ENCODE peak calls at places on chromosome 22, in four cellular contexts. M is GM23338, B is spleen, F is cardiac muscle cell. W is an unnamed sample. For H3K4me1, the result is how much of the 10 kb centered on the place peaks cover.

GRCh38 chr22:49066619-49067018 is 761.1 kb downstream of the BRD1 start:
- DNase-seq in M (no peak), B (no peak), F (no peak), W (no peak)

GRCh38 chr22:49203091-49203862 is 624.4 kb downstream of the BRD1 start:
- DNase-seq in M (no peak), B (peak), F (no peak), W (no peak)

GRCh38 chr22:26681395-26681821 is 24.0 kb downstream of the MIAT start:
- DNase-seq in M (peak), B (peak), F (peak), W (no peak)

GRCh38 chr22:24442352-24442744 is 14.9 kb downstream of the ADORA2A start:
- DNase-seq in M (no peak), B (no peak), F (no peak), W (no peak)

GRCh38 chr22:27317156-27317555 is 484.4 kb downstream of the MN1 start:
- DNase-seq in M (peak), B (no peak), F (peak), W (no peak)

GRCh38 chr22:26887456-26887855 is 230.1 kb downstream of the MIAT start:
- DNase-seq in M (peak), B (no peak), F (peak), W (peak)

GRCh38 chr22:42683599-42684283 is 34.5 kb upstream of the CYB5R3 start:
- DNase-seq in M (no peak), B (no peak), F (peak), W (no peak)

GRCh38 chr22:32413715-32414114 is 1.7 kb upstream of the RTCB start:
- DNase-seq in M (peak), B (no peak), F (peak), W (no peak)

GRCh38 chr22:38860291-38861169 is 11.5 kb downstream of the CBX6 start:
- DNase-seq in M (peak), B (no peak), F (no peak), W (no peak)

GRCh38 chr22:38467438-38467903 is 425 bp upstream of the KDELR3 start:
- DNase-seq in M (peak), B (peak), F (no peak), W (no peak)

GRCh38 chr22:32801436-32802290 is at the start of gene TIMP3:
- DNase-seq in M (peak), B (peak), F (peak), W (peak)

GRCh38 chr22:44116755-44117684 is 63.7 kb upstream of the PARVG start:
- DNase-seq in M (no peak), B (peak), F (no peak), W (no peak)

GRCh38 chr22:40040927-40041326 is 46.2 kb downstream of the FAM83F start:
- DNase-seq in M (no peak), B (no peak), F (peak), W (no peak)

GRCh38 chr22:28171135-28171534 is 252.1 kb upstream of the PITPNB start:
- DNase-seq in M (no peak), B (no peak), F (peak), W (no peak)

GRCh38 chr22:44809456-44809855 is 57.1 kb downstream of the ARHGAP8 start:
- DNase-seq in M (no peak), B (peak), F (no peak), W (no peak)

GRCh38 chr22:43980579-43980978 is 25.3 kb downstream of the SAMM50 start:
- DNase-seq in M (no peak), B (no peak), F (no peak), W (no peak)

GRCh38 chr22:44304354-44304753 is 8.4 kb downstream of the SHISAL1 start:
- DNase-seq in M (no peak), B (no peak), F (peak), W (no peak)

GRCh38 chr22:33806191-33806590 is 114.1 kb downstream of the LARGE1 start:
- DNase-seq in M (no peak), B (no peak), F (no peak), W (no peak)

GRCh38 chr22:22902247-22902962 is 14.8 kb downstream of the IGLL5 start:
- DNase-seq in M (no peak), B (peak), F (no peak), W (no peak)

GRCh38 chr22:36442506-36443197 is 38.8 kb downstream of the TXN2 start:
- DNase-seq in M (no peak), B (no peak), F (no peak), W (no peak)

GRCh38 chr22:28917747-28918543 is 34.6 kb downstream of the ZNRF3 start:
- DNase-seq in M (peak), B (no peak), F (peak), W (no peak)

GRCh38 chr22:30920407-30920806 is 48.2 kb downstream of the MORC2 start:
- DNase-seq in M (peak), B (peak), F (peak), W (peak)

GRCh38 chr22:37303821-37304274 is 21.5 kb downstream of the CYTH4 start:
- DNase-seq in M (no peak), B (no peak), F (peak), W (no peak)

GRCh38 chr22:49392841-49393510 is 434.7 kb downstream of the BRD1 start:
- DNase-seq in M (no peak), B (no peak), F (no peak), W (no peak)

GRCh38 chr22:25085930-25086901 is 113.4 kb upstream of the CRYBB3 start:
- DNase-seq in M (no peak), B (no peak), F (peak), W (no peak)

GRCh38 chr22:41919357-41920224 is 4.7 kb upstream of the SHISA8 start:
- DNase-seq in M (peak), B (peak), F (peak), W (no peak)

GRCh38 chr22:41642711-41643110 is 21.6 kb downstream of the XRCC6 start:
- DNase-seq in M (no peak), B (no peak), F (no peak), W (no peak)

GRCh38 chr22:31436132-31436531 is 36.7 kb downstream of the DRG1 start:
- DNase-seq in M (no peak), B (no peak), F (peak), W (no peak)

GRCh38 chr22:19287889-19288288 is 3.6 kb downstream of the CLTCL1 start:
- DNase-seq in M (no peak), B (no peak), F (peak), W (peak)

GRCh38 chr22:20775342-20775895 is 1.5 kb downstream of the SERPIND1 start:
- DNase-seq in M (no peak), B (no peak), F (no peak), W (no peak)

GRCh38 chr22:20779014-20779812 is 5.3 kb downstream of the SERPIND1 start:
- DNase-seq in M (no peak), B (no peak), F (no peak), W (no peak)

GRCh38 chr22:20779813-20780148 is 5.9 kb downstream of the SERPIND1 start:
- DNase-seq in M (no peak), B (no peak), F (peak), W (no peak)

GRCh38 chr22:20776624-20777405 is 2.9 kb downstream of the SERPIND1 start:
- DNase-seq in M (no peak), B (no peak), F (no peak), W (no peak)

DNA sequence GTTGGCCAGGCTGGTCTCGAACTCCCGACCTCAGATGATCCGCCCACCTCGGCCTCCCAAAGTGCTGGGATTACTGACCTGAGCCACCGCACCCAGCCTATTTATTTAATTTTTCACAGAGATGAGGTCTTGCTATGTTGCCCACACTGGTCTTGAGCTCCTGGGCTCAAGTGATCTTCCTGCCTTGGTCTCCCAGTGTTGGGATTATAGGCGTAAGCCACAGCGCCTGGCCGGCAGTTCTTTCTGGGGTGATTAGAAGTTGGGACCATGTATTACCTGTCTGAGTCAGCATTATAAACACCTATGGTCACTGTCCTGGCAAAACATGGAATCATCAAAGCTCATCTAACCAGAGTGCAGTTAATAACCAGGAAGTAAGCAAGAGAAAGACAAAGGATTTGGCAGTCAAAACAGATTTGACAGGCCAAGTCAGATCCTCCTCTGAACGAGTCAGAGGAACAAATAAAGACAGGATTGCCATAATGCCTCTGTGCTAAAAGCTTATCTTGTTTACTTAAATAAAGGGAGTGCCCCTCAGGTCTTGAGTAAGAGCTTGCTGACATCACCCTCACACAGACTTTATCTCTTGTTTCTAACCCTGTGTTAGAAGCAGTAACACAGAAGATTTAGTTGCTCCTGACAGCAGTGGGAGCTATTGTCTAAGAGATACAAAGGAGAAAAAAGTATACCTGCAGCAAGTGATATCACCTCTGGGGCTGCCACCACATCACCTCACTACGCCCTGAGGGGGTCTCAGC is 3.7 kb downstream of the SERPIND1 start:
- DNase-seq in M (no peak), B (no peak), F (peak), W (no peak)
- TF ChIP-seq CTCF in M (no peak), B (no peak), F (peak), W (no peak)

GRCh38 chr22:50471962-50472361 is 2.9 kb downstream of the SBF1 start:
- DNase-seq in M (no peak), B (no peak), F (no peak), W (no peak)
- H3K4me1 ChIP-seq in M (under half), B (half or more), F (under half), W (half or more)

DNA sequence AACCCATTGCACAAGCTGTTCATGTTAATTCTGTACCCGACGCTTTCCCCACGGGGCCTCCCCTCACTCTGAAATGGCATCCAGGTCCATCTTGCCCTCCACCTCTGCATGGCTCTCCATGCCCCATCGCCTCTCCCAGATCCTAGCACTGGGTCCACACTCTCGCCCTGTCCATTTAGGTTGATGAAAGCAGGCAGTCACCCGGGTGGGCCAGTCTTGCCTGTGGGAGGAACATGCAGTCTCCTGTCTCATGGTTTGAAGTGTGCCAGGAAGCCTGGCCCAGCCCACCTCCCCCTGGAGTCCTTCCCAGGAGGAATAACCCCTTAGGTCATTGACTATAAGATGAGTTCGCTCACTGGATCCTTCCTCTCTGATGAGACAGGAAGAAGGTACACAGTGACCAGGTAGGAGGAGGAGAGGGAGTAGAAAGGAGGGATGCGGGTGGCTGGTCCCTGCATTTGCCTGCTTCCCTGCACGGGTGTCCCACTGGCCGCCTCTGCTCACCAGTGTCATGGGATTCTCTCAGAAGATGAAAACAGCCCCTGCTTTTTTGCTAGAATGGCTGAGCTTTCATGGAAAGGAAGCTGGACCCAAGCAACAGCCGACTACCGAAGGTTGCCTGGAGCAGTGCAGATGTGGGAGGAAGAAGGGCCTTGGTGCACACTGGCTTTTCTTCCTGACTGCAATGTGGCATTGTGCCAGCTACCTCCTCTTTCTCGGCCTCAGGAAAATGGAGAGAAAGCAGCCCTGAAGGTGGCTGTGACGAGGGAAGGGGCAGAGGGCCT is 6.8 kb downstream of the TMEM121B start:
- DNase-seq in M (no peak), B (peak), F (no peak), W (no peak)
- TF ChIP-seq CTCF in M (no peak), B (no peak), F (no peak), W (no peak)

DNA sequence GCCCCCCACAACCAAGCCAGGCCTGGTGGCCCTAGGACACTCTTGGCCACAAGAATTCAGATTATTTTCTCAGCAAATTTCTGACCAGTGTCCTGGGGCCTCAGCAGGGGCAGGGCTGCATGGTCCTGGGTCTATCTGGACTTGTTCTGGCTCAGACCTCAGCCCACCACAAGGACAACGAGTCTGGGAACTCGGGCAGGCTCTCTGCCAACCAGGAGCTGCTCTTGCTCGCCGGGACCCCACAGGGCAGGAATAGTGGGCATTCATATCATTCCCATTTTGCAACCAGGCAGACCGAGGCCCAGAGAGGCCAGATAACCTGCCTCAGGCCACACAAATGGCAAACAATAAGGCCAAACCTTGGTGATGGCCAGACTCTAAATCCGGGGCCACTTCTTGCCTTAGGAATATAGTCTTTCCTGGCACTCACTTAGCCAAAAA is 75.4 kb upstream of the WNT7B start:
- DNase-seq in M (no peak), B (peak), F (no peak), W (no peak)
- H3K4me1 ChIP-seq in M (under half), B (half or more), F (under half), W (half or more)

DNA sequence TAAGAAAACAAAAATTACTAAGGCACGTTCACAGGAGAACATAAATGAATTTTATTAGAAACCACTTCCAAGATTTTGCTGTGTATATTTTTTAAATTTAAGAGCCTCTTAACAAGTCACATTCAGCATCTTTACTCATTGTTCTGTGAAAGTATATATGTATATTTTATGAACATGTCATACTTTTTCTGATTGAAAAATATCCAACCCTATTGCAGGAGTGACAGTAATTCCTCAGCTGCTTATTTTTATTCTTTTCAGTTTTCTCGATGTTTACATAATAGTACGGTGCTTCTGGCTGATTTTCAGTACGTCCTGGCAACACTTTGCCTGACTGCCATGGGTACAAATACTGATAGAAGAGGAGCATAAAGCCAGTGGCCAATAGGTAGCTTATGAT is 41.8 kb downstream of the XKR3 start:
- DNase-seq in M (no peak), B (no peak), F (no peak), W (no peak)
- TF ChIP-seq CTCF in M (no peak), B (no peak), F (no peak), W (no peak)